ENCODE peak calls at places on chromosome 1, in seven cellular contexts. One of them, this sample, is unnamed. For H3K4me1, the result is how much of the 10 kb centered on the place peaks cover.

GRCh38 chr1:55210990-55211389 is 4.2 kb downstream of the USP24 start:
- DNase-seq in cardiac muscle cell: no peak
- DNase-seq in thoracic aorta: no peak
- DNase-seq in body of pancreas: no peak
- DNase-seq in mammary epithelial cell: no peak
- DNase-seq in uterus: no peak
- DNase-seq in tibial nerve: no peak
- DNase-seq in this sample: no peak

GRCh38 chr1:154320882-154321608 is at the start of gene AQP10:
- DNase-seq in cardiac muscle cell: peak
- DNase-seq in thoracic aorta: no peak
- DNase-seq in body of pancreas: no peak
- DNase-seq in mammary epithelial cell: peak
- DNase-seq in uterus: no peak
- DNase-seq in tibial nerve: no peak
- DNase-seq in this sample: no peak

GRCh38 chr1:214446772-214447556 is 104.4 kb downstream of the PTPN14 start:
- DNase-seq in cardiac muscle cell: peak
- DNase-seq in thoracic aorta: no peak
- DNase-seq in body of pancreas: peak
- DNase-seq in mammary epithelial cell: peak
- DNase-seq in uterus: no peak
- DNase-seq in tibial nerve: no peak
- DNase-seq in this sample: no peak

GRCh38 chr1:218656301-218657037 is 311.3 kb downstream of the TGFB2 start:
- DNase-seq in cardiac muscle cell: no peak
- DNase-seq in thoracic aorta: no peak
- DNase-seq in body of pancreas: no peak
- DNase-seq in mammary epithelial cell: no peak
- DNase-seq in uterus: no peak
- DNase-seq in tibial nerve: no peak
- DNase-seq in this sample: no peak

GRCh38 chr1:226054519-226055327 is 7.8 kb upstream of the H3-3A start:
- DNase-seq in cardiac muscle cell: peak
- DNase-seq in thoracic aorta: no peak
- DNase-seq in body of pancreas: no peak
- DNase-seq in mammary epithelial cell: no peak
- DNase-seq in uterus: no peak
- DNase-seq in tibial nerve: no peak
- DNase-seq in this sample: no peak

GRCh38 chr1:89723144-89723543 is 90.2 kb downstream of the LRRC8C start:
- DNase-seq in cardiac muscle cell: no peak
- DNase-seq in thoracic aorta: no peak
- DNase-seq in body of pancreas: no peak
- DNase-seq in mammary epithelial cell: no peak
- DNase-seq in uterus: no peak
- DNase-seq in tibial nerve: no peak
- DNase-seq in this sample: no peak

GRCh38 chr1:161071886-161072371 is 2.2 kb upstream of the ARHGAP30 start:
- DNase-seq in cardiac muscle cell: peak
- DNase-seq in thoracic aorta: no peak
- DNase-seq in body of pancreas: peak
- DNase-seq in mammary epithelial cell: no peak
- DNase-seq in uterus: no peak
- DNase-seq in tibial nerve: peak
- DNase-seq in this sample: peak

GRCh38 chr1:228275435-228276342 is 67.8 kb downstream of the OBSCN start:
- DNase-seq in cardiac muscle cell: peak
- DNase-seq in thoracic aorta: peak
- DNase-seq in body of pancreas: peak
- DNase-seq in mammary epithelial cell: peak
- DNase-seq in uterus: peak
- DNase-seq in tibial nerve: peak
- DNase-seq in this sample: peak

GRCh38 chr1:147167361-147167760 is 4.9 kb downstream of the PRKAB2 start:
- DNase-seq in cardiac muscle cell: peak
- DNase-seq in thoracic aorta: no peak
- DNase-seq in body of pancreas: no peak
- DNase-seq in mammary epithelial cell: peak
- DNase-seq in uterus: no peak
- DNase-seq in tibial nerve: no peak
- DNase-seq in this sample: no peak

GRCh38 chr1:104476126-104476525 is 726.4 kb downstream of the AMY1C start:
- DNase-seq in cardiac muscle cell: no peak
- DNase-seq in thoracic aorta: no peak
- DNase-seq in body of pancreas: no peak
- DNase-seq in mammary epithelial cell: no peak
- DNase-seq in uterus: no peak
- DNase-seq in tibial nerve: no peak
- DNase-seq in this sample: no peak

GRCh38 chr1:116949213-116949985 is 39.7 kb downstream of the PTGFRN start:
- DNase-seq in cardiac muscle cell: no peak
- DNase-seq in thoracic aorta: no peak
- DNase-seq in body of pancreas: no peak
- DNase-seq in mammary epithelial cell: no peak
- DNase-seq in uterus: no peak
- DNase-seq in tibial nerve: no peak
- DNase-seq in this sample: no peak

GRCh38 chr1:5638582-5638981 is 353.6 kb downstream of the NPHP4 start:
- DNase-seq in cardiac muscle cell: no peak
- DNase-seq in thoracic aorta: no peak
- DNase-seq in body of pancreas: no peak
- DNase-seq in mammary epithelial cell: no peak
- DNase-seq in uterus: no peak
- DNase-seq in tibial nerve: no peak
- DNase-seq in this sample: no peak

GRCh38 chr1:227891223-227891954 is 56.3 kb downstream of the WNT9A start:
- DNase-seq in cardiac muscle cell: no peak
- DNase-seq in thoracic aorta: no peak
- DNase-seq in body of pancreas: peak
- DNase-seq in mammary epithelial cell: no peak
- DNase-seq in uterus: peak
- DNase-seq in tibial nerve: no peak
- DNase-seq in this sample: peak

GRCh38 chr1:197951617-197952175 is 34.5 kb downstream of the LHX9 start:
- DNase-seq in cardiac muscle cell: no peak
- DNase-seq in thoracic aorta: no peak
- DNase-seq in body of pancreas: no peak
- DNase-seq in mammary epithelial cell: no peak
- DNase-seq in uterus: no peak
- DNase-seq in tibial nerve: no peak
- DNase-seq in this sample: no peak

GRCh38 chr1:76763678-76764077 is 103.6 kb upstream of the ST6GALNAC5 start:
- DNase-seq in cardiac muscle cell: peak
- DNase-seq in thoracic aorta: no peak
- DNase-seq in body of pancreas: no peak
- DNase-seq in mammary epithelial cell: no peak
- DNase-seq in uterus: no peak
- DNase-seq in tibial nerve: no peak
- DNase-seq in this sample: no peak

GRCh38 chr1:36224537-36225297 is 474 bp downstream of the THRAP3 start:
- DNase-seq in cardiac muscle cell: peak
- DNase-seq in thoracic aorta: peak
- DNase-seq in body of pancreas: no peak
- DNase-seq in mammary epithelial cell: peak
- DNase-seq in uterus: no peak
- DNase-seq in tibial nerve: peak
- DNase-seq in this sample: peak

GRCh38 chr1:81800741-81801031 is at the start of gene ADGRL2:
- DNase-seq in cardiac muscle cell: no peak
- DNase-seq in thoracic aorta: no peak
- DNase-seq in body of pancreas: no peak
- DNase-seq in mammary epithelial cell: no peak
- DNase-seq in uterus: no peak
- DNase-seq in tibial nerve: peak
- DNase-seq in this sample: no peak

GRCh38 chr1:118811156-118811555 is 177.0 kb downstream of the TBX15 start:
- DNase-seq in cardiac muscle cell: no peak
- DNase-seq in thoracic aorta: no peak
- DNase-seq in body of pancreas: no peak
- DNase-seq in mammary epithelial cell: no peak
- DNase-seq in uterus: no peak
- DNase-seq in tibial nerve: no peak
- DNase-seq in this sample: no peak

GRCh38 chr1:109609881-109610280 is 9.5 kb downstream of the GNAT2 start:
- DNase-seq in cardiac muscle cell: no peak
- DNase-seq in thoracic aorta: no peak
- DNase-seq in body of pancreas: no peak
- DNase-seq in mammary epithelial cell: no peak
- DNase-seq in uterus: no peak
- DNase-seq in tibial nerve: no peak
- DNase-seq in this sample: no peak

GRCh38 chr1:231480008-231480407 is 48.5 kb upstream of the TSNAX start:
- DNase-seq in cardiac muscle cell: no peak
- DNase-seq in thoracic aorta: no peak
- DNase-seq in body of pancreas: no peak
- DNase-seq in mammary epithelial cell: no peak
- DNase-seq in uterus: no peak
- DNase-seq in tibial nerve: no peak
- DNase-seq in this sample: no peak

GRCh38 chr1:96843196-96843595 is 121.6 kb downstream of the PTBP2 start:
- DNase-seq in cardiac muscle cell: peak
- DNase-seq in thoracic aorta: no peak
- DNase-seq in body of pancreas: no peak
- DNase-seq in mammary epithelial cell: no peak
- DNase-seq in uterus: no peak
- DNase-seq in tibial nerve: no peak
- DNase-seq in this sample: no peak

GRCh38 chr1:150420560-150421265 is 56.8 kb downstream of the RPRD2 start:
- DNase-seq in cardiac muscle cell: peak
- DNase-seq in thoracic aorta: no peak
- DNase-seq in body of pancreas: no peak
- DNase-seq in mammary epithelial cell: no peak
- DNase-seq in uterus: no peak
- DNase-seq in tibial nerve: peak
- DNase-seq in this sample: no peak

GRCh38 chr1:149978547-149979023 is 31.9 kb downstream of the OTUD7B start:
- DNase-seq in cardiac muscle cell: no peak
- DNase-seq in thoracic aorta: no peak
- DNase-seq in body of pancreas: peak
- DNase-seq in mammary epithelial cell: peak
- DNase-seq in uterus: no peak
- DNase-seq in tibial nerve: peak
- DNase-seq in this sample: no peak

GRCh38 chr1:242828199-242828598 is 303.7 kb upstream of the PLD5 start:
- DNase-seq in cardiac muscle cell: no peak
- DNase-seq in thoracic aorta: no peak
- DNase-seq in body of pancreas: no peak
- DNase-seq in mammary epithelial cell: no peak
- DNase-seq in uterus: no peak
- DNase-seq in tibial nerve: no peak
- DNase-seq in this sample: no peak

GRCh38 chr1:218642033-218642954 is 297.2 kb downstream of the TGFB2 start:
- DNase-seq in cardiac muscle cell: peak
- DNase-seq in thoracic aorta: no peak
- DNase-seq in body of pancreas: no peak
- DNase-seq in mammary epithelial cell: no peak
- DNase-seq in uterus: peak
- DNase-seq in tibial nerve: no peak
- DNase-seq in this sample: no peak

GRCh38 chr1:8396083-8396911 is 78.4 kb downstream of the SLC45A1 start:
- DNase-seq in cardiac muscle cell: peak
- DNase-seq in thoracic aorta: no peak
- DNase-seq in body of pancreas: no peak
- DNase-seq in mammary epithelial cell: no peak
- DNase-seq in uterus: no peak
- DNase-seq in tibial nerve: no peak
- DNase-seq in this sample: no peak

GRCh38 chr1:8395433-8395866 is 77.5 kb downstream of the SLC45A1 start:
- DNase-seq in cardiac muscle cell: no peak
- DNase-seq in thoracic aorta: no peak
- DNase-seq in body of pancreas: no peak
- DNase-seq in mammary epithelial cell: no peak
- DNase-seq in uterus: no peak
- DNase-seq in tibial nerve: no peak
- DNase-seq in this sample: no peak

GRCh38 chr1:8398086-8398485 is 80.2 kb downstream of the SLC45A1 start:
- DNase-seq in cardiac muscle cell: no peak
- DNase-seq in thoracic aorta: no peak
- DNase-seq in body of pancreas: no peak
- DNase-seq in mammary epithelial cell: no peak
- DNase-seq in uterus: no peak
- DNase-seq in tibial nerve: no peak
- DNase-seq in this sample: no peak

GRCh38 chr1:8397511-8397910 is 79.6 kb downstream of the SLC45A1 start:
- DNase-seq in cardiac muscle cell: peak
- DNase-seq in thoracic aorta: no peak
- DNase-seq in body of pancreas: no peak
- DNase-seq in mammary epithelial cell: no peak
- DNase-seq in uterus: no peak
- DNase-seq in tibial nerve: no peak
- DNase-seq in this sample: no peak

GRCh38 chr1:8396912-8397406 is 79.0 kb downstream of the SLC45A1 start:
- DNase-seq in cardiac muscle cell: peak
- DNase-seq in thoracic aorta: peak
- DNase-seq in body of pancreas: no peak
- DNase-seq in mammary epithelial cell: peak
- DNase-seq in uterus: no peak
- DNase-seq in tibial nerve: peak
- DNase-seq in this sample: peak
- H3K4me1 ChIP-seq in cardiac muscle cell: under half
- H3K4me1 ChIP-seq in thoracic aorta: half or more
- H3K4me1 ChIP-seq in body of pancreas: under half
- H3K4me1 ChIP-seq in mammary epithelial cell: under half
- H3K4me1 ChIP-seq in uterus: under half
- H3K4me1 ChIP-seq in tibial nerve: under half
- H3K4me1 ChIP-seq in this sample: under half

DNA sequence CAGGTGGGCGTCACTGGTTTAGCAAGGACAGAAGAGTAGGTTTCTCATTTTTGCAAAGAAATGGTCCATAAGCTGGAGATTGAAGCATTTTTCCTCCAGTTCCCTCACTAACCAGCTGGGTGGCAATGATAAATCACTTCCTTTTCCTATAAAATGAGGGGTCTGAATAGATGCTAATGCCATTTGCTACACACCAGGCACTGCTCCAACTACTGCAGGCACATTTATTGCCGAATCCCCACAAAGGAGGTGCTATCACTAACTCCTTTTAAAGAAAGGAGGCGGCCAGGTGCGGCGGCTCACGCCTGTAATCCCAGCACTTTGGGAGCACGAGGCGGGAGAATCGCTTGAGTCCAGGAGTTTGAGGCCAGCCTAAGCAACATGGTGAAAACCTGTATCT is 1.7 kb upstream of the CA6 start:
- DNase-seq in cardiac muscle cell: no peak
- DNase-seq in thoracic aorta: no peak
- DNase-seq in body of pancreas: no peak
- DNase-seq in mammary epithelial cell: no peak
- DNase-seq in uterus: no peak
- DNase-seq in tibial nerve: no peak
- DNase-seq in this sample: no peak
- H3K4me1 ChIP-seq in cardiac muscle cell: under half
- H3K4me1 ChIP-seq in thoracic aorta: under half
- H3K4me1 ChIP-seq in body of pancreas: under half
- H3K4me1 ChIP-seq in mammary epithelial cell: under half
- H3K4me1 ChIP-seq in uterus: under half
- H3K4me1 ChIP-seq in tibial nerve: under half
- H3K4me1 ChIP-seq in this sample: under half

GRCh38 chr1:15341228-15341627 is 68.5 kb upstream of the EFHD2 start:
- DNase-seq in cardiac muscle cell: no peak
- DNase-seq in thoracic aorta: no peak
- DNase-seq in body of pancreas: no peak
- DNase-seq in mammary epithelial cell: no peak
- DNase-seq in uterus: no peak
- DNase-seq in tibial nerve: no peak
- DNase-seq in this sample: no peak
- H3K4me1 ChIP-seq in cardiac muscle cell: under half
- H3K4me1 ChIP-seq in thoracic aorta: under half
- H3K4me1 ChIP-seq in body of pancreas: under half
- H3K4me1 ChIP-seq in mammary epithelial cell: under half
- H3K4me1 ChIP-seq in uterus: under half
- H3K4me1 ChIP-seq in tibial nerve: under half
- H3K4me1 ChIP-seq in this sample: under half

GRCh38 chr1:10516244-10516643 is 41.5 kb downstream of the PEX14 start:
- DNase-seq in cardiac muscle cell: no peak
- DNase-seq in thoracic aorta: no peak
- DNase-seq in body of pancreas: no peak
- DNase-seq in mammary epithelial cell: no peak
- DNase-seq in uterus: no peak
- DNase-seq in tibial nerve: no peak
- DNase-seq in this sample: no peak
- H3K4me1 ChIP-seq in cardiac muscle cell: under half
- H3K4me1 ChIP-seq in thoracic aorta: under half
- H3K4me1 ChIP-seq in body of pancreas: under half
- H3K4me1 ChIP-seq in mammary epithelial cell: under half
- H3K4me1 ChIP-seq in uterus: under half
- H3K4me1 ChIP-seq in tibial nerve: under half
- H3K4me1 ChIP-seq in this sample: under half

This sample was measured in right atrium auricular region.